ENCODE peak calls at places on chromosomes 2 and 18, in six cellular contexts. B is Daoy; T is activated naive CD4-positive, alpha-beta T cell treated with anti-CD3 and anti-CD28 coated beads, Interleukin-2, amount 50 U/mL, for 16 hours; R is Panc1; I is thoracic aorta; Q is AG08396. D is an unnamed sample.

GRCh38 chr18:59718108-59719057 is 21.2 kb upstream of the CCBE1 start:
- DNase-seq in B (peak; percentile 86), T (no peak), R (no peak), I (no peak), Q (peak; percentile 86), D (no peak)

GRCh38 chr18:23816740-23817139 is 127.5 kb downstream of the LAMA3 start:
- DNase-seq in B (no peak), T (no peak), R (no peak), I (no peak), Q (no peak), D (no peak)

GRCh38 chr2:109127556-109127955 is 1.4 kb upstream of the SH3RF3 start:
- DNase-seq in B (no peak), T (no peak), R (no peak), I (no peak), Q (no peak), D (no peak)

GRCh38 chr2:172253190-172254052 is 150.7 kb upstream of the DLX2 start:
- DNase-seq in B (peak; percentile 97), T (peak; percentile 69), R (peak; percentile 95), I (peak; percentile 42), Q (peak; percentile 87), D (peak; percentile 100)

GRCh38 chr18:76819411-76820136 is 2.8 kb upstream of the ZNF236 start:
- DNase-seq in B (no peak), T (no peak), R (no peak), I (no peak), Q (no peak), D (no peak)

GRCh38 chr2:65638438-65638837 is 206.0 kb upstream of the SPRED2 start:
- DNase-seq in B (no peak), T (no peak), R (no peak), I (no peak), Q (no peak), D (no peak)

GRCh38 chr2:17615728-17616351 is 75.3 kb downstream of the VSNL1 start:
- DNase-seq in B (peak; percentile 81), T (no peak), R (no peak), I (no peak), Q (no peak), D (peak; percentile 86)

GRCh38 chr2:47127862-47128543 is 27.1 kb downstream of the STPG4 start:
- DNase-seq in B (no peak), T (no peak), R (no peak), I (no peak), Q (no peak), D (no peak)

GRCh38 chr2:173590278-173590811 is 235.7 kb downstream of the CDCA7 start:
- DNase-seq in B (peak; percentile 97), T (no peak), R (peak; percentile 88), I (peak; percentile 16), Q (peak; percentile 74), D (peak; percentile 96)

GRCh38 chr2:190972846-190973245 is 41.1 kb downstream of the STAT1 start:
- DNase-seq in B (no peak), T (no peak), R (no peak), I (no peak), Q (no peak), D (no peak)

GRCh38 chr18:51009071-51009470 is 20.9 kb upstream of the SMAD4 start:
- DNase-seq in B (peak; percentile 42), T (no peak), R (no peak), I (no peak), Q (no peak), D (no peak)

GRCh38 chr2:237315170-237315880 is 98.6 kb downstream of the COL6A3 start:
- DNase-seq in B (peak; percentile 90), T (no peak), R (no peak), I (peak; percentile 50), Q (peak; percentile 88), D (no peak)

GRCh38 chr2:234770081-234770506 is 181.7 kb upstream of the SH3BP4 start:
- DNase-seq in B (peak; percentile 94), T (no peak), R (no peak), I (no peak), Q (peak; percentile 29), D (no peak)

GRCh38 chr2:233225230-233226068 is 26.0 kb upstream of the ATG16L1 start:
- DNase-seq in B (no peak), T (no peak), R (no peak), I (no peak), Q (no peak), D (no peak)

GRCh38 chr2:148058641-148059040 is 37.8 kb downstream of the MBD5 start:
- DNase-seq in B (no peak), T (no peak), R (no peak), I (no peak), Q (no peak), D (no peak)

GRCh38 chr2:67476808-67477790 is 80.0 kb downstream of the ETAA1 start:
- DNase-seq in B (peak; percentile 7), T (no peak), R (peak; percentile 28), I (no peak), Q (peak; percentile 21), D (peak; percentile 12)

GRCh38 chr2:194822097-194822496 is 834.9 kb upstream of the SLC39A10 start:
- DNase-seq in B (no peak), T (no peak), R (no peak), I (no peak), Q (no peak), D (no peak)

GRCh38 chr2:111957872-111958354 is 59.5 kb downstream of the MERTK start:
- DNase-seq in B (no peak), T (no peak), R (no peak), I (no peak), Q (no peak), D (no peak)

GRCh38 chr2:176188969-176189665 is 649 bp downstream of the HOXD1 start:
- DNase-seq in B (no peak), T (peak; percentile 10), R (no peak), I (no peak), Q (no peak), D (no peak)

D was measured in HCT116.